ENCODE peak calls at places on chromosomes 5 and 9, in five cellular contexts. One of them, this sample, is unnamed.

GRCh38 chr5:67205981-67206380 is 9.4 kb upstream of the CD180 start:
- DNase-seq in activated CD4-positive, alpha-beta T cell treated with anti-CD3 and anti-CD28 coated beads for 36 hours: no peak
- DNase-seq in HT1080: no peak
- DNase-seq in EH: no peak
- DNase-seq in caudate nucleus: no peak
- DNase-seq in this sample: no peak

GRCh38 chr5:180360078-180360957 is 7.2 kb upstream of the GFPT2 start:
- DNase-seq in caudate nucleus: no peak
- DNase-seq in HT1080: no peak
- DNase-seq in activated CD4-positive, alpha-beta T cell treated with anti-CD3 and anti-CD28 coated beads for 36 hours: no peak
- DNase-seq in EH: no peak
- DNase-seq in this sample: no peak

GRCh38 chr5:69364414-69364813 is 4.9 kb downstream of the AK6 start:
- DNase-seq in caudate nucleus: no peak
- DNase-seq in HT1080: no peak
- DNase-seq in activated CD4-positive, alpha-beta T cell treated with anti-CD3 and anti-CD28 coated beads for 36 hours: no peak
- DNase-seq in EH: peak; percentile 6
- DNase-seq in this sample: peak; percentile 15

GRCh38 chr9:2610985-2611384 is 10.6 kb upstream of the VLDLR start:
- DNase-seq in activated CD4-positive, alpha-beta T cell treated with anti-CD3 and anti-CD28 coated beads for 36 hours: no peak
- DNase-seq in EH: peak; percentile 68
- DNase-seq in HT1080: no peak
- DNase-seq in caudate nucleus: no peak
- DNase-seq in this sample: peak; percentile 17

GRCh38 chr9:131734165-131734610 is 5.7 kb downstream of the RAPGEF1 start:
- DNase-seq in caudate nucleus: no peak
- DNase-seq in HT1080: peak; percentile 58
- DNase-seq in EH: peak; percentile 70
- DNase-seq in activated CD4-positive, alpha-beta T cell treated with anti-CD3 and anti-CD28 coated beads for 36 hours: peak; percentile 73
- DNase-seq in this sample: peak; percentile 43

GRCh38 chr5:155651-156410 is 35.5 kb upstream of the LRRC14B start:
- DNase-seq in activated CD4-positive, alpha-beta T cell treated with anti-CD3 and anti-CD28 coated beads for 36 hours: no peak
- DNase-seq in caudate nucleus: no peak
- DNase-seq in HT1080: no peak
- DNase-seq in EH: no peak
- DNase-seq in this sample: no peak

GRCh38 chr9:94630833-94631232 is 8.5 kb downstream of the FBP1 start:
- DNase-seq in caudate nucleus: no peak
- DNase-seq in EH: no peak
- DNase-seq in HT1080: no peak
- DNase-seq in activated CD4-positive, alpha-beta T cell treated with anti-CD3 and anti-CD28 coated beads for 36 hours: no peak
- DNase-seq in this sample: peak; percentile 36

GRCh38 chr9:134060546-134060945 is 7.3 kb downstream of the BRD3 start:
- DNase-seq in EH: no peak
- DNase-seq in activated CD4-positive, alpha-beta T cell treated with anti-CD3 and anti-CD28 coated beads for 36 hours: no peak
- DNase-seq in HT1080: no peak
- DNase-seq in caudate nucleus: no peak
- DNase-seq in this sample: no peak

GRCh38 chr5:51622161-51622790 is 239.0 kb downstream of the ISL1 start:
- DNase-seq in HT1080: no peak
- DNase-seq in EH: no peak
- DNase-seq in caudate nucleus: no peak
- DNase-seq in activated CD4-positive, alpha-beta T cell treated with anti-CD3 and anti-CD28 coated beads for 36 hours: no peak
- DNase-seq in this sample: no peak